ENCODE peak calls at places on chromosomes 6 and 20, in ten cellular contexts. One of them, this sample, is unnamed.

GRCh38 chr6:36389353-36389752 is 1.9 kb upstream of the ETV7 start:
- DNase-seq in endothelial cell of umbilical vein: no peak
- DNase-seq in K562: no peak
- DNase-seq in HCT116: no peak
- DNase-seq in HepG2: no peak
- DNase-seq in GM12878: no peak
- DNase-seq in H1: no peak
- DNase-seq in WTC11: no peak
- DNase-seq in A549: no peak
- DNase-seq in SK-N-SH: no peak
- DNase-seq in this sample: no peak

GRCh38 chr6:169542491-169542890 is 159.3 kb downstream of the WDR27 start:
- DNase-seq in endothelial cell of umbilical vein: no peak
- DNase-seq in K562: no peak
- DNase-seq in HCT116: no peak
- DNase-seq in HepG2: no peak
- DNase-seq in GM12878: no peak
- DNase-seq in H1: no peak
- DNase-seq in WTC11: no peak
- DNase-seq in A549: no peak
- DNase-seq in SK-N-SH: no peak
- DNase-seq in this sample: no peak

GRCh38 chr6:104700371-104701185 is 159.1 kb downstream of the HACE1 start:
- DNase-seq in endothelial cell of umbilical vein: no peak
- DNase-seq in K562: no peak
- DNase-seq in HCT116: no peak
- DNase-seq in HepG2: no peak
- DNase-seq in GM12878: no peak
- DNase-seq in H1: peak; percentile 40
- DNase-seq in WTC11: no peak
- DNase-seq in A549: no peak
- DNase-seq in SK-N-SH: no peak
- DNase-seq in this sample: no peak

GRCh38 chr20:19820520-19821211 is 62.6 kb downstream of the RIN2 start:
- DNase-seq in endothelial cell of umbilical vein: no peak
- DNase-seq in K562: no peak
- DNase-seq in HCT116: no peak
- DNase-seq in HepG2: no peak
- DNase-seq in GM12878: no peak
- DNase-seq in H1: no peak
- DNase-seq in WTC11: no peak
- DNase-seq in A549: no peak
- DNase-seq in SK-N-SH: no peak
- DNase-seq in this sample: no peak

GRCh38 chr20:3768342-3769130 is 983 bp upstream of the ADISSP start:
- DNase-seq in endothelial cell of umbilical vein: peak; percentile 75
- DNase-seq in K562: peak; percentile 63
- DNase-seq in HCT116: peak; percentile 52
- DNase-seq in HepG2: peak; percentile 83
- DNase-seq in GM12878: no peak
- DNase-seq in H1: peak; percentile 94
- DNase-seq in WTC11: peak; percentile 89
- DNase-seq in A549: peak; percentile 90
- DNase-seq in SK-N-SH: peak; percentile 91
- DNase-seq in this sample: peak; percentile 93

GRCh38 chr20:59435496-59435895 is 135.1 kb downstream of the EDN3 start:
- DNase-seq in endothelial cell of umbilical vein: no peak
- DNase-seq in K562: no peak
- DNase-seq in HCT116: no peak
- DNase-seq in HepG2: no peak
- DNase-seq in GM12878: no peak
- DNase-seq in H1: no peak
- DNase-seq in WTC11: no peak
- DNase-seq in A549: no peak
- DNase-seq in SK-N-SH: no peak
- DNase-seq in this sample: no peak

GRCh38 chr6:79810153-79810806 is 137.1 kb downstream of the ELOVL4 start:
- DNase-seq in endothelial cell of umbilical vein: no peak
- DNase-seq in K562: no peak
- DNase-seq in HCT116: no peak
- DNase-seq in HepG2: no peak
- DNase-seq in GM12878: no peak
- DNase-seq in H1: no peak
- DNase-seq in WTC11: no peak
- DNase-seq in A549: no peak
- DNase-seq in SK-N-SH: peak; percentile 59
- DNase-seq in this sample: no peak

GRCh38 chr6:13813621-13814175 is 659 bp downstream of the MCUR1 start:
- DNase-seq in endothelial cell of umbilical vein: peak; percentile 75
- DNase-seq in K562: peak; percentile 81
- DNase-seq in HCT116: peak; percentile 37
- DNase-seq in HepG2: peak; percentile 84
- DNase-seq in GM12878: no peak
- DNase-seq in H1: no peak
- DNase-seq in WTC11: peak; percentile 84
- DNase-seq in A549: peak; percentile 58
- DNase-seq in SK-N-SH: peak; percentile 86
- DNase-seq in this sample: peak; percentile 78

GRCh38 chr20:22805219-22805618 is 220.8 kb upstream of the FOXA2 start:
- DNase-seq in endothelial cell of umbilical vein: peak; percentile 41
- DNase-seq in K562: no peak
- DNase-seq in HCT116: no peak
- DNase-seq in HepG2: peak; percentile 17
- DNase-seq in GM12878: no peak
- DNase-seq in H1: no peak
- DNase-seq in WTC11: peak; percentile 30
- DNase-seq in A549: peak; percentile 80
- DNase-seq in SK-N-SH: no peak
- DNase-seq in this sample: peak; percentile 51

GRCh38 chr20:40882173-40882572 is 146.4 kb upstream of the TOP1 start:
- DNase-seq in endothelial cell of umbilical vein: no peak
- DNase-seq in K562: no peak
- DNase-seq in HCT116: no peak
- DNase-seq in HepG2: no peak
- DNase-seq in GM12878: no peak
- DNase-seq in H1: no peak
- DNase-seq in WTC11: no peak
- DNase-seq in A549: no peak
- DNase-seq in SK-N-SH: no peak
- DNase-seq in this sample: peak; percentile 31

GRCh38 chr6:145749632-145750031 is 14.3 kb upstream of the EPM2A start:
- DNase-seq in endothelial cell of umbilical vein: peak; percentile 62
- DNase-seq in K562: peak; percentile 68
- DNase-seq in HCT116: no peak
- DNase-seq in HepG2: peak; percentile 44
- DNase-seq in GM12878: no peak
- DNase-seq in H1: no peak
- DNase-seq in WTC11: no peak
- DNase-seq in A549: peak; percentile 49
- DNase-seq in SK-N-SH: no peak
- DNase-seq in this sample: peak; percentile 48

GRCh38 chr6:43308101-43308989 is at the start of gene CRIP3:
- DNase-seq in endothelial cell of umbilical vein: no peak
- DNase-seq in K562: peak; percentile 59
- DNase-seq in HCT116: no peak
- DNase-seq in HepG2: no peak
- DNase-seq in GM12878: no peak
- DNase-seq in H1: peak; percentile 86
- DNase-seq in WTC11: peak; percentile 90
- DNase-seq in A549: peak; percentile 54
- DNase-seq in SK-N-SH: no peak
- DNase-seq in this sample: peak; percentile 76

GRCh38 chr20:38081575-38081974 is 48.0 kb downstream of the RPRD1B start:
- DNase-seq in endothelial cell of umbilical vein: no peak
- DNase-seq in K562: no peak
- DNase-seq in HCT116: no peak
- DNase-seq in HepG2: no peak
- DNase-seq in GM12878: no peak
- DNase-seq in H1: no peak
- DNase-seq in WTC11: no peak
- DNase-seq in A549: no peak
- DNase-seq in SK-N-SH: no peak
- DNase-seq in this sample: no peak

GRCh38 chr6:4091926-4092325 is 13.0 kb upstream of the FAM217A start:
- DNase-seq in endothelial cell of umbilical vein: no peak
- DNase-seq in K562: no peak
- DNase-seq in HCT116: no peak
- DNase-seq in HepG2: no peak
- DNase-seq in GM12878: no peak
- DNase-seq in H1: no peak
- DNase-seq in WTC11: no peak
- DNase-seq in A549: no peak
- DNase-seq in SK-N-SH: no peak
- DNase-seq in this sample: no peak
- TF ChIP-seq MAX in endothelial cell of umbilical vein: no peak
- TF ChIP-seq MAX in K562: no peak
- TF ChIP-seq MAX in HCT116: no peak
- TF ChIP-seq MAX in HepG2: no peak
- TF ChIP-seq MAX in GM12878: no peak
- TF ChIP-seq MAX in H1: no peak
- TF ChIP-seq MAX in WTC11: no peak
- TF ChIP-seq MAX in A549: no peak
- TF ChIP-seq MAX in SK-N-SH: no peak
- TF ChIP-seq MAX in this sample: no peak

DNA sequence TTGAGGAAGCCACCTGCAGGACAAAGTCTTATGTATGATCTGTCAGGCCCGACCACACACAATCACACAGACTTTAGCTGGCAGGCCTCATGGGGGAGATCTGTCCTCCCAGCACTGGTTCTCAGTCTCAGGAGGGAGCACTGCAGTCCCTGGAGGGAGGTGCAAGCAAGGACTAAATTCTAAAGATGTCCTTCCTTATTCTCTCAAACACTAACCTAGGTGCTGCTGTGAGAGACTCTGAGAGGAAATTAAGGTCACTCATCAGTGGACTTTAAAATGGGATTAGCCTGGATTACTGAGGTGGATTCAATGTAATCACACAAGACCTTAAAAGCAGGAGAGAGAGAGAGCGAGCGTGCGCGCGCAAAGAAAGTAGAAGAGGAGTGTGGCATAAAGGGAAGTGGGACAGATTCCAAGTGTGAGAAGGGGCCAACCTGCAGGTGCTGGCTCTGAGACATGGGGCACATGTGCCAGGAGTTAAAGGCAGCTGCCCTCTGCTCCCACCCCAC is 14.3 kb downstream of the GLO1 start:
- DNase-seq in endothelial cell of umbilical vein: no peak
- DNase-seq in K562: no peak
- DNase-seq in HCT116: no peak
- DNase-seq in HepG2: peak; percentile 24
- DNase-seq in GM12878: peak; percentile 59
- DNase-seq in H1: no peak
- DNase-seq in WTC11: peak; percentile 20
- DNase-seq in A549: no peak
- DNase-seq in SK-N-SH: no peak
- DNase-seq in this sample: peak; percentile 56
- TF ChIP-seq MAX in endothelial cell of umbilical vein: no peak
- TF ChIP-seq MAX in K562: no peak
- TF ChIP-seq MAX in HCT116: no peak
- TF ChIP-seq MAX in HepG2: no peak
- TF ChIP-seq MAX in GM12878: no peak
- TF ChIP-seq MAX in H1: no peak
- TF ChIP-seq MAX in WTC11: no peak
- TF ChIP-seq MAX in A549: no peak
- TF ChIP-seq MAX in SK-N-SH: no peak
- TF ChIP-seq MAX in this sample: no peak

DNA sequence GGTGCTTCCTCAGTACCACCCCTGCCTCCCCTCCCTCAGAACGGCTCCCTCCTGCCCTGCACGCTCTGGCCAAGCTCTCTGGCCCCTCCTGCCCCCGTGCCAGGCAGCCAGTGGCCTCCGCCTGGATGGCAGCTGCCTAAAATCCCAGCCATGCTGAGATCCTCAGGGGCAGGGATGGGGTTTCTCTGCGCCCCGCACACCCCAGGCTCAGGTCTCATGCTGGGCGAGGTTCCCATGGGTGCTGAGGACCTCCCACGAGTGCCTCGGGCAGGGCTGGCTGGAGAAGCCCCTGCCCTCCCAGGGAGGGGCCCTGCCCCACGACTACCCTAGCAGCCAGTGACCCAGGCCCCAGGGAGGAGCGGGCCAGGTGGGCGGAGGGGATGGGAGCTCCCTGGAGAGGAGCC is 2.7 kb downstream of the PTK6 start:
- DNase-seq in endothelial cell of umbilical vein: no peak
- DNase-seq in K562: no peak
- DNase-seq in HCT116: no peak
- DNase-seq in HepG2: no peak
- DNase-seq in GM12878: no peak
- DNase-seq in H1: peak; percentile 50
- DNase-seq in WTC11: no peak
- DNase-seq in A549: no peak
- DNase-seq in SK-N-SH: peak; percentile 45
- DNase-seq in this sample: no peak
- TF ChIP-seq MAX in endothelial cell of umbilical vein: no peak
- TF ChIP-seq MAX in K562: no peak
- TF ChIP-seq MAX in HCT116: no peak
- TF ChIP-seq MAX in HepG2: no peak
- TF ChIP-seq MAX in GM12878: no peak
- TF ChIP-seq MAX in H1: no peak
- TF ChIP-seq MAX in WTC11: no peak
- TF ChIP-seq MAX in A549: no peak
- TF ChIP-seq MAX in SK-N-SH: no peak
- TF ChIP-seq MAX in this sample: no peak

GRCh38 chr6:27505209-27506027 is 32.5 kb upstream of the ZNF184 start:
- DNase-seq in endothelial cell of umbilical vein: peak; percentile 37
- DNase-seq in K562: peak; percentile 83
- DNase-seq in HCT116: peak; percentile 87
- DNase-seq in HepG2: peak; percentile 86
- DNase-seq in GM12878: peak; percentile 63
- DNase-seq in H1: peak; percentile 97
- DNase-seq in WTC11: peak; percentile 91
- DNase-seq in A549: peak; percentile 92
- DNase-seq in SK-N-SH: no peak
- DNase-seq in this sample: peak; percentile 54

GRCh38 chr6:27500177-27500576 is 27.3 kb upstream of the ZNF184 start:
- DNase-seq in endothelial cell of umbilical vein: no peak
- DNase-seq in K562: no peak
- DNase-seq in HCT116: no peak
- DNase-seq in HepG2: no peak
- DNase-seq in GM12878: no peak
- DNase-seq in H1: no peak
- DNase-seq in WTC11: no peak
- DNase-seq in A549: no peak
- DNase-seq in SK-N-SH: no peak
- DNase-seq in this sample: no peak

GRCh38 chr6:27502508-27503435 is 29.9 kb upstream of the ZNF184 start:
- DNase-seq in endothelial cell of umbilical vein: peak; percentile 68
- DNase-seq in K562: peak; percentile 71
- DNase-seq in HCT116: peak; percentile 68
- DNase-seq in HepG2: peak; percentile 74
- DNase-seq in GM12878: peak; percentile 80
- DNase-seq in H1: peak; percentile 86
- DNase-seq in WTC11: peak; percentile 81
- DNase-seq in A549: peak; percentile 83
- DNase-seq in SK-N-SH: no peak
- DNase-seq in this sample: peak; percentile 84

GRCh38 chr6:27503436-27504030 is 30.6 kb upstream of the ZNF184 start:
- DNase-seq in endothelial cell of umbilical vein: peak; percentile 83
- DNase-seq in K562: peak; percentile 58
- DNase-seq in HCT116: peak; percentile 72
- DNase-seq in HepG2: peak; percentile 82
- DNase-seq in GM12878: peak; percentile 73
- DNase-seq in H1: peak; percentile 96
- DNase-seq in WTC11: peak; percentile 86
- DNase-seq in A549: peak; percentile 80
- DNase-seq in SK-N-SH: peak; percentile 47
- DNase-seq in this sample: peak; percentile 76

GRCh38 chr6:27501187-27501586 is 28.3 kb upstream of the ZNF184 start:
- DNase-seq in endothelial cell of umbilical vein: no peak
- DNase-seq in K562: no peak
- DNase-seq in HCT116: no peak
- DNase-seq in HepG2: no peak
- DNase-seq in GM12878: no peak
- DNase-seq in H1: no peak
- DNase-seq in WTC11: no peak
- DNase-seq in A549: no peak
- DNase-seq in SK-N-SH: no peak
- DNase-seq in this sample: no peak
- TF ChIP-seq MAX in endothelial cell of umbilical vein: no peak
- TF ChIP-seq MAX in K562: no peak
- TF ChIP-seq MAX in HCT116: no peak
- TF ChIP-seq MAX in HepG2: no peak
- TF ChIP-seq MAX in GM12878: no peak
- TF ChIP-seq MAX in H1: no peak
- TF ChIP-seq MAX in WTC11: no peak
- TF ChIP-seq MAX in A549: no peak
- TF ChIP-seq MAX in SK-N-SH: no peak
- TF ChIP-seq MAX in this sample: no peak

This sample was measured in NB4.